ENCODE peak calls at places on chromosomes 4 and X, in nine cellular contexts. H, X, S, R, T, W, Q, A and G are unnamed samples.

GRCh38 chr4:138216272-138216867 is 25.8 kb downstream of the SLC7A11 start:
- DNase-seq in H (no peak), X (no peak), S (no peak), R (no peak), T (no peak), W (no peak), Q (no peak), A (no peak), G (no peak)

GRCh38 chr4:139246166-139246565 is 33.9 kb downstream of the MGARP start:
- DNase-seq in H (no peak), X (no peak), S (no peak), R (no peak), T (no peak), W (no peak), Q (no peak), A (no peak), G (no peak)

GRCh38 chrX:107117993-107118321 is 665 bp downstream of the RBM41 start:
- DNase-seq in H (no peak), X (no peak), S (no peak), R (peak), T (no peak), W (no peak), Q (no peak), A (no peak), G (no peak)

GRCh38 chr4:152776352-152776751 is 3.2 kb downstream of the TIGD4 start:
- DNase-seq in H (no peak), X (no peak), S (no peak), R (peak), T (no peak), W (no peak), Q (no peak), A (no peak), G (no peak)

GRCh38 chr4:141730805-141731204 is 94.4 kb downstream of the IL15 start:
- DNase-seq in H (no peak), X (no peak), S (no peak), R (no peak), T (no peak), W (no peak), Q (no peak), A (no peak), G (no peak)

GRCh38 chrX:107823456-107823855 is 2.2 kb upstream of the MID2 start:
- DNase-seq in H (no peak), X (no peak), S (no peak), R (peak), T (no peak), W (peak), Q (no peak), A (no peak), G (no peak)

GRCh38 chr4:88672987-88673386 is 24.6 kb downstream of the NAP1L5 start:
- DNase-seq in H (peak), X (no peak), S (peak), R (peak), T (peak), W (peak), Q (no peak), A (no peak), G (no peak)

GRCh38 chr4:3412257-3413020 is 29.3 kb upstream of the HGFAC start:
- DNase-seq in H (no peak), X (peak), S (no peak), R (no peak), T (no peak), W (no peak), Q (no peak), A (no peak), G (no peak)

GRCh38 chrX:26918633-26919032 is 544.5 kb downstream of the PPP4R3C start:
- DNase-seq in H (no peak), X (no peak), S (no peak), R (peak), T (no peak), W (no peak), Q (no peak), A (no peak), G (peak)

GRCh38 chrX:71846429-71846828 is 64.2 kb upstream of the NHSL2 start:
- DNase-seq in H (no peak), X (no peak), S (no peak), R (peak), T (no peak), W (peak), Q (no peak), A (no peak), G (no peak)

GRCh38 chr4:16269742-16270522 is 43.7 kb upstream of the TAPT1 start:
- DNase-seq in H (no peak), X (no peak), S (no peak), R (no peak), T (no peak), W (peak), Q (no peak), A (no peak), G (no peak)

GRCh38 chr4:95732061-95732460 is 107.8 kb upstream of the PDHA2 start:
- DNase-seq in H (no peak), X (no peak), S (no peak), R (peak), T (no peak), W (no peak), Q (no peak), A (no peak), G (no peak)

GRCh38 chrX:154373340-154374306 is 811 bp downstream of the FLNA start:
- DNase-seq in H (peak), X (no peak), S (no peak), R (peak), T (peak), W (peak), Q (no peak), A (peak), G (peak)

GRCh38 chr4:1579834-1580686 is 104.1 kb downstream of the FAM53A start:
- DNase-seq in H (peak), X (peak), S (peak), R (peak), T (no peak), W (peak), Q (peak), A (peak), G (peak)

GRCh38 chr4:39469429-39470077 is 10.7 kb downstream of the LIAS start:
- DNase-seq in H (peak), X (no peak), S (peak), R (peak), T (peak), W (peak), Q (no peak), A (no peak), G (no peak)

GRCh38 chrX:103607385-103608304 is at the start of gene TCEAL3:
- DNase-seq in H (peak), X (peak), S (no peak), R (peak), T (peak), W (peak), Q (peak), A (peak), G (no peak)

GRCh38 chrX:130418066-130418465 is 16.3 kb downstream of the RBMX2 start:
- DNase-seq in H (no peak), X (no peak), S (peak), R (no peak), T (no peak), W (no peak), Q (no peak), A (no peak), G (no peak)

GRCh38 chr4:148510211-148510610 is 68.0 kb upstream of the NR3C2 start:
- DNase-seq in H (no peak), X (no peak), S (no peak), R (no peak), T (no peak), W (no peak), Q (no peak), A (no peak), G (no peak)

GRCh38 chrX:139093201-139093600 is 381.7 kb upstream of the FGF13 start:
- DNase-seq in H (no peak), X (no peak), S (no peak), R (no peak), T (no peak), W (no peak), Q (no peak), A (no peak), G (no peak)

GRCh38 chr4:34258176-34258575 is 1986.1 kb downstream of the ARAP2 start:
- DNase-seq in H (no peak), X (no peak), S (no peak), R (no peak), T (no peak), W (no peak), Q (no peak), A (no peak), G (no peak)

GRCh38 chrX:74178536-74178935 is 125.4 kb upstream of the ZCCHC13 start:
- DNase-seq in H (peak), X (no peak), S (no peak), R (no peak), T (no peak), W (no peak), Q (no peak), A (no peak), G (no peak)

GRCh38 chr4:129218355-129218754 is 122.4 kb downstream of the C4orf33 start:
- DNase-seq in H (no peak), X (no peak), S (no peak), R (peak), T (peak), W (peak), Q (no peak), A (peak), G (peak)

GRCh38 chr4:73311428-73311827 is 52.8 kb upstream of the ANKRD17 start:
- DNase-seq in H (no peak), X (no peak), S (no peak), R (peak), T (peak), W (no peak), Q (no peak), A (no peak), G (peak)

GRCh38 chr4:88573995-88574394 is 18.3 kb upstream of the HERC3 start:
- DNase-seq in H (peak), X (no peak), S (no peak), R (no peak), T (no peak), W (no peak), Q (no peak), A (no peak), G (no peak)

GRCh38 chr4:102429553-102429952 is 71.6 kb upstream of the NFKB1 start:
- DNase-seq in H (no peak), X (no peak), S (no peak), R (no peak), T (no peak), W (peak), Q (no peak), A (no peak), G (no peak)